ENCODE peak calls at places on chromosomes 6 and 20, in six cellular contexts. P is psoas muscle, R is cardiac muscle cell, G is spleen, Z is lower lobe of right lung, X is body of pancreas. M is an unnamed sample.

GRCh38 chr6:39899540-39900295 is 34.5 kb downstream of the MOCS1 start:
- DNase-seq in P (no peak), R (no peak), G (no peak), Z (no peak), X (no peak), M (no peak)

GRCh38 chr20:46660487-46660886 is 9.2 kb upstream of the SLC13A3 start:
- DNase-seq in P (no peak), R (no peak), G (no peak), Z (no peak), X (no peak), M (no peak)

GRCh38 chr20:60407938-60408337 is 449.7 kb downstream of the CDH26 start:
- DNase-seq in P (no peak), R (no peak), G (no peak), Z (no peak), X (no peak), M (no peak)

GRCh38 chr20:17357238-17357637 is 130.4 kb downstream of the PCSK2 start:
- DNase-seq in P (no peak), R (no peak), G (no peak), Z (no peak), X (no peak), M (no peak)

GRCh38 chr20:62711703-62712101 is 3.1 kb downstream of the NTSR1 start:
- DNase-seq in P (no peak), R (no peak), G (no peak), Z (no peak), X (no peak), M (no peak)

GRCh38 chr6:17473554-17473953 is 80.2 kb downstream of the CAP2 start:
- DNase-seq in P (no peak), R (peak; percentile 72), G (no peak), Z (no peak), X (no peak), M (no peak)

GRCh38 chr20:13302647-13303425 is 81.8 kb downstream of the ISM1 start:
- DNase-seq in P (no peak), R (peak; percentile 44), G (no peak), Z (no peak), X (peak; percentile 26), M (no peak)

GRCh38 chr6:35071347-35071994 is 69.7 kb downstream of the TCP11 start:
- DNase-seq in P (peak; percentile 4), R (no peak), G (peak; percentile 64), Z (peak; percentile 17), X (no peak), M (no peak)

GRCh38 chr20:60359010-60359409 is 400.8 kb downstream of the CDH26 start:
- DNase-seq in P (no peak), R (no peak), G (no peak), Z (no peak), X (no peak), M (no peak)

GRCh38 chr6:157244780-157245179 is 78.5 kb downstream of the TMEM242 start:
- DNase-seq in P (no peak), R (no peak), G (peak; percentile 15), Z (no peak), X (no peak), M (no peak)

GRCh38 chr6:157246048-157246630 is 77.2 kb downstream of the TMEM242 start:
- DNase-seq in P (peak; percentile 58), R (no peak), G (peak; percentile 59), Z (no peak), X (no peak), M (no peak)

GRCh38 chr6:157248264-157248663 is 75.1 kb downstream of the TMEM242 start:
- DNase-seq in P (no peak), R (no peak), G (no peak), Z (no peak), X (no peak), M (no peak)

GRCh38 chr6:157245486-157245885 is 77.8 kb downstream of the TMEM242 start:
- DNase-seq in P (no peak), R (no peak), G (peak; percentile 63), Z (no peak), X (no peak), M (no peak)

DNA sequence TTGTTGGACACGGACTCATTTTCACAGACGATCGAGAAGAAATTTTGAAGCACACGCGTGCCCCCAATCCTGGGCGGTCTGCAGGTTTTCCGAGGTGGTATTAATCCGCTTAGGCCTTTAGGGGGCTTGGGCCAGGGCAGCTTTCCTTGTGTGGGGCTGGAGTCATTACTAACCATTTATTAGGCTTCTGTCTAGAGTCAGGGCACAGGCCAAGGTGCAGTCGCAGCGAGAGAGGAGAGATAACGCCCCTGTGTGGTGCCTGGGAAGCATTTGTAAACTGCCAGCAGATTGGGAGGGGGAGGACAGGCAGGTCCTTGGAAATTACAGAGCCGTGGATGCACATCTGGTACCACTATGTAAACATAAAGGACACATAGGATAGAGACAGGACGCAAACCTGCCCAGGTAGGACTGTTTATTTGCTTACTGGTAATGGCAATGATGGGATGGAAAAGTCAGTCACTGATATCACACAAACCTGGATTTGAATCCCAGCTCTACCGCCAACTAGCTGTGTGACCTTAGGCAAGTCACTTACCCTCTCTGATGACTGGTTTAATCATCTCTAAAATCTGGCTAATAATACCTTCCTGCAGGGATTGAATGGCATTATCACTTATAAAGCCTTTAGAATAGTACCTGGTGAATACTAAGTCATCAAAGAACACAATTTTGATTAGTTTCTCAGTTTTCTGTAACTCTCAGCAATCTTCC is 76.4 kb downstream of the TMEM242 start:
- DNase-seq in P (no peak), R (no peak), G (peak; percentile 51), Z (no peak), X (no peak), M (no peak)
- TF ChIP-seq CTCF in P (no peak), R (no peak), G (no peak), Z (no peak), X (no peak), M (no peak)

DNA sequence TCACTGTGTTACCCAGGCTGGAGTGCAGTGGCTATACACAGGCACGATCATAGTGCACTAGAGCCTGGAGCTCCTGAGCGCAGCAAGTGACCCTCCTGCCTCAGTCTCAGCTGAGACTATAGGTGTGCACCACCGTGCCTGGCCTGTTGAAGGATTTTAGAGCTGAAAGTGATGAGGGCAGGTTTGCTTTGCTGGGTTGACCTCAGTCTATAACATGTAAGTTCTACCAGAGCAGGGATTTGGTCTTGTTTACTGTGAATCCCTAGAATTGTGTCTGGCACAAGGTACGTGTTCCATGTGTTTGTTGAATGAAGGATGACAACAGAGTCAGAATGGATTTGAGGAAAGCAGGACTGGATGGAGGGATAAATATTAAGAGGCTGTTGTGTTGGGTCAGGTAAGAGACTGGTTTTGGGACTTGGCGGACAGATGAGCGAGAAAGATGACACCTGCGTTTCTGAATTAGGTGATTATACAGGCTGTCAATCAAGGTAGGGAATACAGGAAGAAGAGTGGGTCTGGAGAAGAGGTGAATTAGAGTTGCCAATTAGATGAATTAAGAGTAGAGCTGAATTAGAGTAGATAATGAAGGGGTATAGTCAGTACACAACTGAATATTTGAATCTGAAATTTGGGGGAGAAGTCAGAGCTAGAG is 6.5 kb downstream of the ASXL1 start:
- DNase-seq in P (no peak), R (no peak), G (no peak), Z (no peak), X (no peak), M (no peak)
- H3K4me1 ChIP-seq in P (peaks cover 80% of the 10 kb centered on the region), R (peaks cover 13% of the 10 kb centered on the region), G (peaks cover 39% of the 10 kb centered on the region), Z (peaks cover 75% of the 10 kb centered on the region), X (peaks cover 96% of the 10 kb centered on the region), M (peaks cover 91% of the 10 kb centered on the region)

GRCh38 chr6:44248579-44248978 is 1.7 kb downstream of the HSP90AB1 start:
- DNase-seq in P (no peak), R (no peak), G (no peak), Z (no peak), X (no peak), M (no peak)

GRCh38 chr6:44246663-44247337 is at the start of gene HSP90AB1:
- DNase-seq in P (peak; percentile 93), R (peak; percentile 97), G (peak; percentile 97), Z (peak; percentile 96), X (peak; percentile 98), M (peak; percentile 94)

GRCh38 chr6:44247338-44248302 is 719 bp downstream of the HSP90AB1 start:
- DNase-seq in P (peak; percentile 81), R (peak; percentile 71), G (peak; percentile 96), Z (peak; percentile 84), X (peak; percentile 81), M (peak; percentile 66)

GRCh38 chr6:44245391-44245911 is 1.4 kb upstream of the HSP90AB1 start:
- DNase-seq in P (no peak), R (no peak), G (no peak), Z (no peak), X (no peak), M (no peak)

DNA sequence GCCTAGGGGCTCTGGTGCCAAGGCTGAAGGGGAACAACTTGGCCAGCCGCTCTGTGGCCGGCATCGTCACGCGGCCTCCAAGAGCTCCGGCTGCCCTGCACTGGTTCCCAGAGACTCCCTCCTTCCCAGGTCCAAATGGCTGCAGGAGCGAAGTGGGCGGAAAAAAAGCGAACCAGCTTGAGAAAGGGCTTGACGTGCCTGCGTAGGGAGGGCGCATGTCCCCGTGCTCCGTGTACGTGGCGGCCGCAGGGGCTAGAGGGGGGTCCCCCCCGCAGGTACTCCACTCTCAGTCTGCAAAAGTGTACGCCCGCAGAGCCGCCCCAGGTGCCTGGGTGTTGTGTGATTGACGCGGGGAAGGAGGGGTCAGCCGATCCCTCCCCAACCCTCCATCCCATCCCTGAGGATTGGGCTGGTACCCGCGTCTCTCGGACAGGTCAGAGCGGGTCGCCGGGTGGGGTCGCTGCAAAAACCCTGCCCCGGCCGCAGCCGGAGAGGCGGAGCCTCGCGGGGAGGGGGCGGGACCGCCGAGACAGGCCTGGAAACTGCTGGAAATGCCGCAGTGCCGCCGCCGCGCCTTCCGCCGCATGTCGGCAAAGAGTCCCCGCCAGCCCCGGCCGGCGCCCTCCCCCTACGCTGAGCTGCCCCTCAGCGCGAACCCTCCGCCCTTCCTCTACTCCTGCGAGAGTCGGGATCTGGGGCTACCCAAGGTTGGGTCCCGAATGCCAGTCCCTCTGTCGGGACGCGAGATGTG is 814 bp upstream of the HSP90AB1 start:
- DNase-seq in P (peak; percentile 94), R (peak; percentile 91), G (peak; percentile 96), Z (peak; percentile 93), X (peak; percentile 90), M (peak; percentile 95)
- TF ChIP-seq CTCF in P (peak; percentile 31), R (no peak), G (peak; percentile 2), Z (peak; percentile 24), X (peak; percentile 22), M (peak; percentile 46)

GRCh38 chr20:45042978-45043377 is 57.9 kb downstream of the KCNS1 start:
- DNase-seq in P (no peak), R (no peak), G (no peak), Z (no peak), X (no peak), M (no peak)
- H3K4me1 ChIP-seq in P (no peaks in the 10 kb centered on the region), R (no peaks in the 10 kb centered on the region), G (no peaks in the 10 kb centered on the region), Z (peaks cover 14% of the 10 kb centered on the region), X (peaks cover 12% of the 10 kb centered on the region), M (peaks cover 20% of the 10 kb centered on the region)

GRCh38 chr20:25408170-25408547 is 686 bp downstream of the GINS1 start:
- DNase-seq in P (no peak), R (no peak), G (no peak), Z (no peak), X (no peak), M (no peak)
- TF ChIP-seq CTCF in P (no peak), R (no peak), G (no peak), Z (no peak), X (no peak), M (no peak)

M was measured in left ventricle myocardium inferior.